ENCODE peak calls at places on chromosomes 4 and X, in five cellular contexts. V, C, T, E and Y are unnamed samples. For H3K4me1, the result is how much of the 10 kb centered on the place peaks cover.

GRCh38 chr4:105145059-105145912 is 1.4 kb upstream of the TET2 start:
- DNase-seq in E (no peak), V (no peak), T (no peak), C (peak), Y (no peak)

GRCh38 chrX:70052895-70053615 is 3.3 kb upstream of the AWAT2 start:
- DNase-seq in C (no peak), V (no peak), E (no peak), T (no peak), Y (no peak)

GRCh38 chrX:15714529-15714928 is 23.5 kb upstream of the CA5B start:
- DNase-seq in V (no peak), E (no peak), C (no peak), T (no peak), Y (no peak)

GRCh38 chrX:46630141-46630540 is 56.6 kb downstream of the CHST7 start:
- DNase-seq in T (no peak), E (no peak), V (no peak), C (no peak), Y (no peak)

GRCh38 chrX:151852294-151852693 is 60.4 kb upstream of the MAGEA4 start:
- DNase-seq in E (no peak), T (no peak), V (no peak), C (no peak), Y (no peak)

GRCh38 chrX:39238017-39238416 is 436.8 kb downstream of the MID1IP1 start:
- DNase-seq in C (no peak), V (no peak), E (no peak), T (no peak), Y (no peak)

GRCh38 chrX:15679246-15679645 is 14.6 kb upstream of the CLTRN start:
- DNase-seq in E (no peak), V (no peak), C (no peak), T (no peak), Y (no peak)

GRCh38 chr4:99729186-99729585 is 71.6 kb upstream of the C4orf54 start:
- DNase-seq in C (no peak), E (no peak), T (no peak), V (no peak), Y (no peak)

GRCh38 chr4:143308377-143308776 is 28.3 kb upstream of the GAB1 start:
- DNase-seq in V (no peak), C (no peak), T (no peak), E (no peak), Y (no peak)

GRCh38 chrX:134148293-134148692 is 88.7 kb upstream of the CCDC160 start:
- DNase-seq in T (no peak), E (no peak), V (no peak), C (no peak), Y (no peak)

GRCh38 chr4:38529189-38530115 is 134.5 kb upstream of the KLF3 start:
- DNase-seq in E (peak), V (peak), T (no peak), C (peak), Y (peak)

GRCh38 chrX:1391707-1392375 is at the start of gene SLC25A6:
- DNase-seq in V (peak), E (peak), T (peak), C (peak), Y (peak)

GRCh38 chrX:10859353-10859752 is 239.0 kb upstream of the MID1 start:
- DNase-seq in E (no peak), C (no peak), V (no peak), T (no peak), Y (no peak)

GRCh38 chr4:170931326-170931725 is 841.6 kb upstream of the AADAT start:
- DNase-seq in E (no peak), C (no peak), V (no peak), T (no peak), Y (no peak)

GRCh38 chr4:160026720-160027119 is 923.8 kb downstream of the RAPGEF2 start:
- DNase-seq in C (no peak), T (peak), V (no peak), E (no peak), Y (no peak)

GRCh38 chr4:153471691-153472080 is 5.5 kb downstream of the TMEM131L start:
- DNase-seq in C (peak), E (no peak), T (no peak), V (no peak), Y (no peak)

GRCh38 chr4:41294445-41295062 is 37.8 kb downstream of the UCHL1 start:
- DNase-seq in E (no peak), C (peak), V (no peak), T (peak), Y (no peak)

GRCh38 chr4:150278206-150278605 is 200.0 kb downstream of the DCLK2 start:
- DNase-seq in T (no peak), E (no peak), C (no peak), V (no peak), Y (no peak)

GRCh38 chr4:124234771-124235170 is 477.8 kb downstream of the ANKRD50 start:
- DNase-seq in V (no peak), E (no peak), C (no peak), T (no peak), Y (no peak)

GRCh38 chr4:87012265-87012953 is 77.6 kb downstream of the AFF1 start:
- DNase-seq in T (peak), C (peak), E (no peak), V (no peak), Y (no peak)
- H3K4me1 ChIP-seq in T (half or more), C (half or more), E (half or more), V (half or more), Y (under half)

GRCh38 chrX:12979011-12979629 is 4.2 kb downstream of the TMSB4X start:
- DNase-seq in E (no peak), T (no peak), V (no peak), C (no peak), Y (no peak)
- H3K4me3 ChIP-seq in E (no peak), T (no peak), V (no peak), C (peak), Y (peak)

GRCh38 chr4:10102193-10102980 is 14.2 kb downstream of the WDR1 start:
- DNase-seq in C (no peak), V (no peak), T (no peak), E (no peak), Y (no peak)
- H3K4me1 ChIP-seq in C (half or more), V (half or more), T (under half), E (under half), Y (half or more)

GRCh38 chr4:102620697-102621497 is 119.7 kb downstream of the NFKB1 start:
- DNase-seq in V (no peak), E (peak), T (peak), C (peak), Y (no peak)
- H3K4me3 ChIP-seq in V (no peak), E (no peak), T (peak), C (no peak), Y (no peak)

GRCh38 chr4:4609622-4610334 is 67.9 kb upstream of the STX18 start:
- DNase-seq in C (no peak), E (no peak), V (no peak), T (no peak), Y (no peak)

GRCh38 chr4:4613126-4613465 is 71.2 kb upstream of the STX18 start:
- DNase-seq in V (no peak), T (no peak), C (no peak), E (no peak), Y (no peak)

GRCh38 chr4:4608214-4608537 is 66.3 kb upstream of the STX18 start:
- DNase-seq in T (no peak), V (no peak), E (no peak), C (no peak), Y (no peak)

GRCh38 chr4:4613641-4614286 is 71.9 kb upstream of the STX18 start:
- DNase-seq in V (no peak), T (no peak), E (no peak), C (no peak), Y (no peak)

GRCh38 chr4:4610672-4611071 is 68.8 kb upstream of the STX18 start:
- DNase-seq in V (no peak), C (no peak), T (no peak), E (no peak), Y (no peak)
- H3K4me1 ChIP-seq in V (under half), C (under half), T (under half), E (under half), Y (under half)

GRCh38 chrX:23898412-23898959 is 9.3 kb downstream of the APOO start:
- DNase-seq in C (no peak), T (no peak), E (no peak), V (no peak), Y (no peak)
- H3K4me3 ChIP-seq in C (no peak), T (no peak), E (no peak), V (no peak), Y (no peak)